ENCODE peak calls at places on chromosome 1, in five cellular contexts. One of them, this sample, is unnamed.

GRCh38 chr1:115647000-115647399 is 5.2 kb downstream of the VANGL1 start:
- DNase-seq in iris pigment epithelial cell: peak; percentile 44
- DNase-seq in KG1: no peak
- DNase-seq in hepatic stellate cell: no peak
- DNase-seq in GM18507: no peak
- DNase-seq in this sample: peak; percentile 81

GRCh38 chr1:9717193-9718005 is 65.9 kb downstream of the PIK3CD start:
- DNase-seq in KG1: peak; percentile 75
- DNase-seq in hepatic stellate cell: no peak
- DNase-seq in GM18507: peak; percentile 62
- DNase-seq in iris pigment epithelial cell: peak; percentile 52
- DNase-seq in this sample: no peak

GRCh38 chr1:41673806-41674205 is 189.3 kb upstream of the EDN2 start:
- DNase-seq in KG1: no peak
- DNase-seq in iris pigment epithelial cell: no peak
- DNase-seq in GM18507: no peak
- DNase-seq in hepatic stellate cell: no peak
- DNase-seq in this sample: no peak

GRCh38 chr1:205565799-205566198 is 61.3 kb downstream of the CDK18 start:
- DNase-seq in GM18507: no peak
- DNase-seq in hepatic stellate cell: no peak
- DNase-seq in KG1: no peak
- DNase-seq in iris pigment epithelial cell: no peak
- DNase-seq in this sample: no peak

GRCh38 chr1:26999440-26999987 is 6.0 kb downstream of the TRNP1 start:
- DNase-seq in hepatic stellate cell: peak; percentile 98
- DNase-seq in iris pigment epithelial cell: peak; percentile 93
- DNase-seq in GM18507: no peak
- DNase-seq in KG1: no peak
- DNase-seq in this sample: peak; percentile 92

GRCh38 chr1:55212349-55213028 is 2.7 kb downstream of the USP24 start:
- DNase-seq in KG1: no peak
- DNase-seq in iris pigment epithelial cell: no peak
- DNase-seq in hepatic stellate cell: no peak
- DNase-seq in GM18507: no peak
- DNase-seq in this sample: no peak

GRCh38 chr1:220887868-220888664 is 8.8 kb downstream of the HLX start:
- DNase-seq in iris pigment epithelial cell: no peak
- DNase-seq in GM18507: no peak
- DNase-seq in hepatic stellate cell: no peak
- DNase-seq in KG1: no peak
- DNase-seq in this sample: no peak

GRCh38 chr1:155136728-155137127 is 1.1 kb downstream of the SLC50A1 start:
- DNase-seq in hepatic stellate cell: no peak
- DNase-seq in KG1: no peak
- DNase-seq in GM18507: no peak
- DNase-seq in iris pigment epithelial cell: no peak
- DNase-seq in this sample: no peak

GRCh38 chr1:201254625-201255469 is 28.5 kb upstream of the PKP1 start:
- DNase-seq in KG1: no peak
- DNase-seq in hepatic stellate cell: peak; percentile 82
- DNase-seq in GM18507: peak; percentile 73
- DNase-seq in iris pigment epithelial cell: peak; percentile 11
- DNase-seq in this sample: no peak

GRCh38 chr1:173562813-173563212 is 40.1 kb downstream of the SLC9C2 start:
- DNase-seq in hepatic stellate cell: no peak
- DNase-seq in GM18507: no peak
- DNase-seq in iris pigment epithelial cell: no peak
- DNase-seq in KG1: no peak
- DNase-seq in this sample: no peak

GRCh38 chr1:226660410-226661182 is 78.5 kb downstream of the ITPKB start:
- DNase-seq in KG1: no peak
- DNase-seq in GM18507: no peak
- DNase-seq in iris pigment epithelial cell: no peak
- DNase-seq in hepatic stellate cell: no peak
- DNase-seq in this sample: no peak

GRCh38 chr1:8981169-8981568 is 35.5 kb downstream of the CA6 start:
- DNase-seq in hepatic stellate cell: no peak
- DNase-seq in KG1: no peak
- DNase-seq in iris pigment epithelial cell: no peak
- DNase-seq in GM18507: no peak
- DNase-seq in this sample: no peak

GRCh38 chr1:59928996-59929395 is 2.4 kb upstream of the CYP2J2 start:
- DNase-seq in KG1: no peak
- DNase-seq in hepatic stellate cell: no peak
- DNase-seq in GM18507: no peak
- DNase-seq in iris pigment epithelial cell: no peak
- DNase-seq in this sample: no peak

GRCh38 chr1:14228677-14229076 is 369.8 kb upstream of the KAZN start:
- DNase-seq in GM18507: no peak
- DNase-seq in KG1: no peak
- DNase-seq in hepatic stellate cell: no peak
- DNase-seq in iris pigment epithelial cell: no peak
- DNase-seq in this sample: no peak

GRCh38 chr1:201783067-201783466 is 45.9 kb upstream of the IPO9 start:
- DNase-seq in iris pigment epithelial cell: peak; percentile 76
- DNase-seq in KG1: no peak
- DNase-seq in GM18507: no peak
- DNase-seq in hepatic stellate cell: no peak
- DNase-seq in this sample: no peak

This sample was measured in LHCN-M2.